ENCODE peak calls at places on chromosomes 11 and 22, in six cellular contexts. O is mesendoderm, J is trophoblast cell, A is IMR-90, E is mesenchymal stem cell, N is H1. Q is an unnamed sample.

GRCh38 chr11:77747381-77747969 is 73.0 kb downstream of the RSF1 start:
- DNase-seq in O (peak; percentile 7), J (peak; percentile 87), A (peak; percentile 36), E (no peak), N (no peak), Q (no peak)

GRCh38 chr22:42873361-42873760 is 16.3 kb upstream of the ARFGAP3 start:
- DNase-seq in O (no peak), J (no peak), A (no peak), E (no peak), N (no peak), Q (no peak)

GRCh38 chr11:64400096-64400495 is 41.1 kb downstream of the RPS6KA4 start:
- DNase-seq in O (no peak), J (no peak), A (no peak), E (no peak), N (no peak), Q (no peak)

GRCh38 chr22:50261615-50262459 is at the start of gene MAPK12:
- DNase-seq in O (no peak), J (no peak), A (no peak), E (peak; percentile 49), N (peak; percentile 76), Q (peak; percentile 71)

GRCh38 chr22:38831166-38831945 is 12.5 kb downstream of the NPTXR start:
- DNase-seq in O (no peak), J (peak; percentile 29), A (peak; percentile 60), E (peak; percentile 77), N (no peak), Q (no peak)

GRCh38 chr22:25282346-25282670 is 62.9 kb downstream of the CRYBB2 start:
- DNase-seq in O (peak; percentile 30), J (no peak), A (no peak), E (no peak), N (no peak), Q (peak; percentile 12)

GRCh38 chr22:31853736-31854500 is 90.4 kb upstream of the YWHAH start:
- DNase-seq in O (no peak), J (no peak), A (peak; percentile 30), E (no peak), N (no peak), Q (no peak)

GRCh38 chr11:117796456-117797428 is at the start of gene DSCAML1:
- DNase-seq in O (peak; percentile 27), J (no peak), A (no peak), E (no peak), N (peak; percentile 77), Q (no peak)

GRCh38 chr11:70743941-70744351 is 345.6 kb downstream of the CTTN start:
- DNase-seq in O (no peak), J (no peak), A (no peak), E (no peak), N (no peak), Q (no peak)

GRCh38 chr22:30803679-30804078 is 109.0 kb downstream of the OSBP2 start:
- DNase-seq in O (no peak), J (no peak), A (no peak), E (no peak), N (no peak), Q (no peak)

DNA sequence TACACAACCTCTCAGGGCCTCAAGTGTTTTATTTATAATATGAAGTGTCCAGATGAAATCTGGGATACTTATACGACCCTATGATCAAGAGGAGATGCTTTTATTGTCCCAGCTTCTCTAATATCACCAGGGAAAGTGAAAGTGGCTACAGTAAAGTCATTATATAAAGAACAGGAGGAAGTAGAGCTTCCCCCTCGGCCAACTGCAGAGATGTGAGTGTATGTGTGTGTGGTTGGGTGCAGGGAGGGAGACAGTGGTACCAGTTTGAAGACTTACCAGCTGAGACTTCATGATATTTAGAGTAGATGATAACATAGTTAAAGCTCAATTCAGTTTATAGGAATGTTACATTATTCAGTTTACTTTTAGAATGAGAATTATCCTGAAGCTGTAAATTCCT is 373.6 kb upstream of the DDI1 start:
- DNase-seq in O (no peak), J (no peak), A (peak; percentile 20), E (peak; percentile 31), N (no peak), Q (no peak)
- H3K4me2 ChIP-seq in O (no peak overlapping the region), J (no peak overlapping the region), A (peak overlapping the region; percentile 41), E (no peak overlapping the region), N (no peak overlapping the region), Q (no peak overlapping the region)

DNA sequence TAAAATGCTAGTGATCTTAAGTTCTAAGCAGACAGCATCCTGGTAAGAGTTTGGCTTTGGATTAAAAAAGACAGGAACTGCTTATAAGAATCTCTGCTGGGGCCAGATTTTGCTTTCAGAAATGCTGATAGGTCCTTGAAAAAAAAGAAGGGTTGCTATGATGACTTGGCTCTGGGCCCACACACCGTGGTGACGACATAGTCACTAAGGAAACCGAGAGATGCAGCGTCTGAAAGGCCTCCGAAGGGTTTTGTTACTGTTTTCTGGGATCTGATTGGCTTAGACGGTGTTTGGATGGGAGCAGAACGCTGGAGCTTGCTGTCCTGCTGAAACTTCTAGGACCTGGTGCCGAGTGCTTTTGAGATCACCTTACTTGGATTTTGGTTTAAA is 8.4 kb downstream of the FAM118A start:
- DNase-seq in O (peak; percentile 87), J (no peak), A (peak; percentile 97), E (peak; percentile 97), N (no peak), Q (no peak)
- H3K4me3 ChIP-seq in O (no peak overlapping the region), J (no peak overlapping the region), A (peak overlapping the region; percentile 10), E (peak overlapping the region; percentile 50), N (no peak overlapping the region), Q (no peak overlapping the region)

GRCh38 chr22:36367479-36367878 is 20.3 kb downstream of the MYH9 start:
- DNase-seq in O (no peak), J (no peak), A (no peak), E (no peak), N (no peak), Q (no peak)

GRCh38 chr22:36371920-36372319 is 15.8 kb downstream of the MYH9 start:
- DNase-seq in O (peak; percentile 0), J (no peak), A (peak; percentile 11), E (no peak), N (no peak), Q (no peak)

GRCh38 chr22:36369004-36369921 is 18.5 kb downstream of the MYH9 start:
- DNase-seq in O (peak; percentile 41), J (peak; percentile 91), A (peak; percentile 21), E (peak; percentile 56), N (no peak), Q (no peak)

GRCh38 chr22:36368359-36368983 is 19.3 kb downstream of the MYH9 start:
- DNase-seq in O (peak; percentile 99), J (peak; percentile 95), A (peak; percentile 78), E (peak; percentile 73), N (no peak), Q (peak; percentile 83)

DNA sequence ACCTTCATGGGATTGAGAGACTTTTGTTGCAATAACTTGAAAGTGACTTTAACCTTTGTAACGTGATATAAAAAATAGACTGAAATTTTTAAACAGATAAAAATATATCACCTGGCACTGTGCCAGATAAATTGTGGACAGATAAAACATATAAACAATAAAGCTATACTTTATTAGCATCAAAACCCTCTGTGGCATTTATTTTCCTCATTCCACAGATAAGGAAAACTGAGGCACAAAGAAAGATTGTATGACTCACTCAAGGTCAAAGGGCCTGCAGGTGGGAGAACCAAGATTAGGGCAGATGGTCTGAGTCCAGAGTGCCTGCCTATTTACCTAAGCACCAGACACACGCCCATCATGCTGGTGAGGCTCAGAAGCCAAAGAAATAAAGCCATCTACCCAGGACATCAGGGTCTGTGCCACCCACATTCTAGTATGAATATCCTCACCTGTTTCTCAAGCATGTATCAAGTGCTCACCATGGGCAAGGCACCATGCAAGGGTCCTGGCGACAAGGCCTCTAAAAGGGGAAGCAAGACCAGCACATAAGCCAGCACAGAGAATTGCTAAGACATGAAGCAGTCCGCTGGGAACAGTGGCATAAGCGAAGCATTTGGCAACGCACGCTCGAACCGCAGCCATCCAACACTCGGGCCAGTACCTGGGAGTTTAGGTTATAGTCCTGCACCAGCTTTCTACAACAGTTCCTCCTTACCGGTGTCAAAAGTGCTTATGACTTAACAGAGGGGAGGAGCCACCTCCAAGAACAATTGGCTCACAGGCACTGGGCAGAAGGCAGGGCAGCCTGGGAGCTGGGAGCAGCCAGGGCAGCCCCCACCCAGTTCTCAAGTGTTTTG is 17.6 kb downstream of the MYH9 start:
- DNase-seq in O (peak; percentile 73), J (peak; percentile 94), A (peak; percentile 41), E (peak; percentile 68), N (no peak), Q (no peak)
- H2AK5ac ChIP-seq in O (no peak overlapping the region), J (no peak overlapping the region), A (peak overlapping the region; percentile 44), E (no peak overlapping the region), N (peak overlapping the region; percentile 41), Q (peak overlapping the region; percentile 27)

GRCh38 chr11:99686838-99687237 is 666.1 kb downstream of the CNTN5 start:
- DNase-seq in O (no peak), J (no peak), A (no peak), E (no peak), N (no peak), Q (no peak)

GRCh38 chr11:99682171-99682570 is 661.4 kb downstream of the CNTN5 start:
- DNase-seq in O (no peak), J (no peak), A (no peak), E (no peak), N (no peak), Q (no peak)

GRCh38 chr11:99687320-99687719 is 666.6 kb downstream of the CNTN5 start:
- DNase-seq in O (peak; percentile 12), J (no peak), A (no peak), E (no peak), N (no peak), Q (no peak)

GRCh38 chr11:99683933-99684332 is 663.2 kb downstream of the CNTN5 start:
- DNase-seq in O (no peak), J (no peak), A (no peak), E (no peak), N (no peak), Q (no peak)

GRCh38 chr11:99682646-99683045 is 661.9 kb downstream of the CNTN5 start:
- DNase-seq in O (no peak), J (no peak), A (no peak), E (no peak), N (no peak), Q (no peak)
- H3K4me2 ChIP-seq in O (no peak overlapping the region), J (no peak overlapping the region), A (no peak overlapping the region), E (no peak overlapping the region), N (no peak overlapping the region), Q (no peak overlapping the region)

DNA sequence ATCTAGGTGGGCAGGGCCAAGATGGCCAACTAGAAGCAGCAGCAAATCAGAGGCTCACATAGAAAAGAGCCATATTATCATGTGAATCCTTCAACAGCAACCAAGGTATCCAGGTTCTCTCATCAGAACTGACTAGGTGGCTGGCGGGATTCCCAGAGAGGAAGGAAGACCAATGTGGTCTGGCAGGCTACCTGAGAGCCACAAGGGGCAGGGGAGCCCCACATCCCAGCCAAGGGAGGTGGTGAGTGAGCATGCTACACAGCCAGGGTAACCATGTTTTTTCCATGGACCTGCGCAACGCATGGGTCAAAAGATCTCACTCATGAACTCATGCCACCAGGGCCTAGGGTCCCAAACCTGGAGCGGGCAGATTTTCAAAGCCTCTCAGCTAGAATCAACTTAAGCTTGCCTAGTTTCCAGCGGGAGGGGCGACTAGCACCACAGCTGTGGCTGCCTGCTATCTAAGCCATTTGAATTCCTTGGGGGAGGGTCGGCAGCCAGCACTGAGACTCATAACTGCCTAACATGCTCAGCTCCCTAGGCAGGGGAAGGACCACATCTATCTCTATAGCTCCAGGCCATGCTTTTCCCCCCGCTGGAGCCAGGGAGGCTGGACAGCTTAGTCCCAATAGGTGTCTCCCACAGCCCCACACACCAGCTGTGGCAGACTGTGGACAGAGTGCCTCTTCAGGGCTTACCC is 28.7 kb upstream of the CASP12 start:
- DNase-seq in O (peak; percentile 67), J (no peak), A (no peak), E (no peak), N (no peak), Q (no peak)
- H3K4me3 ChIP-seq in O (no peak overlapping the region), J (no peak overlapping the region), A (no peak overlapping the region), E (no peak overlapping the region), N (no peak overlapping the region), Q (no peak overlapping the region)